ENCODE peak calls at places on chromosomes 16 and 17, in eight cellular contexts. One of them, this sample, is unnamed.

GRCh38 chr17:80474231-80474932 is 2.0 kb downstream of the NPTX1 start:
- DNase-seq in right lobe of liver: no peak
- DNase-seq in ovary: no peak
- DNase-seq in progenitor cell of endocrine pancreas: no peak
- DNase-seq in left ventricle myocardium inferior: no peak
- DNase-seq in astrocyte of the cerebellum: no peak
- DNase-seq in CD4-positive, alpha-beta T cell: no peak
- DNase-seq in tibial nerve: no peak
- DNase-seq in this sample: peak

GRCh38 chr17:9828296-9829059 is 2.8 kb downstream of the GLP2R start:
- DNase-seq in astrocyte of the cerebellum: no peak
- DNase-seq in right lobe of liver: no peak
- DNase-seq in left ventricle myocardium inferior: no peak
- DNase-seq in tibial nerve: no peak
- DNase-seq in ovary: peak
- DNase-seq in CD4-positive, alpha-beta T cell: no peak
- DNase-seq in progenitor cell of endocrine pancreas: no peak
- DNase-seq in this sample: no peak

GRCh38 chr16:51971184-51971583 is 575.8 kb downstream of the TOX3 start:
- DNase-seq in CD4-positive, alpha-beta T cell: no peak
- DNase-seq in left ventricle myocardium inferior: no peak
- DNase-seq in tibial nerve: no peak
- DNase-seq in ovary: no peak
- DNase-seq in right lobe of liver: no peak
- DNase-seq in astrocyte of the cerebellum: no peak
- DNase-seq in progenitor cell of endocrine pancreas: no peak
- DNase-seq in this sample: no peak

GRCh38 chr17:6599364-6599763 is 41.1 kb downstream of the KIAA0753 start:
- DNase-seq in tibial nerve: no peak
- DNase-seq in progenitor cell of endocrine pancreas: no peak
- DNase-seq in right lobe of liver: no peak
- DNase-seq in ovary: no peak
- DNase-seq in left ventricle myocardium inferior: no peak
- DNase-seq in CD4-positive, alpha-beta T cell: no peak
- DNase-seq in astrocyte of the cerebellum: no peak
- DNase-seq in this sample: no peak

GRCh38 chr16:27253526-27253930 is 15.0 kb downstream of the NSMCE1 start:
- DNase-seq in left ventricle myocardium inferior: no peak
- DNase-seq in astrocyte of the cerebellum: peak
- DNase-seq in right lobe of liver: no peak
- DNase-seq in ovary: no peak
- DNase-seq in CD4-positive, alpha-beta T cell: no peak
- DNase-seq in tibial nerve: no peak
- DNase-seq in progenitor cell of endocrine pancreas: no peak
- DNase-seq in this sample: no peak

GRCh38 chr17:6591599-6592158 is 35.3 kb upstream of the PITPNM3 start:
- DNase-seq in tibial nerve: no peak
- DNase-seq in left ventricle myocardium inferior: no peak
- DNase-seq in astrocyte of the cerebellum: peak
- DNase-seq in CD4-positive, alpha-beta T cell: no peak
- DNase-seq in ovary: no peak
- DNase-seq in progenitor cell of endocrine pancreas: no peak
- DNase-seq in right lobe of liver: no peak
- DNase-seq in this sample: no peak

GRCh38 chr17:82212331-82213250 is at the start of gene CCDC57:
- DNase-seq in ovary: peak
- DNase-seq in astrocyte of the cerebellum: peak
- DNase-seq in right lobe of liver: peak
- DNase-seq in CD4-positive, alpha-beta T cell: peak
- DNase-seq in left ventricle myocardium inferior: peak
- DNase-seq in tibial nerve: peak
- DNase-seq in progenitor cell of endocrine pancreas: peak
- DNase-seq in this sample: peak

GRCh38 chr16:65034915-65035314 is 86.9 kb downstream of the CDH11 start:
- DNase-seq in CD4-positive, alpha-beta T cell: no peak
- DNase-seq in right lobe of liver: no peak
- DNase-seq in left ventricle myocardium inferior: no peak
- DNase-seq in progenitor cell of endocrine pancreas: no peak
- DNase-seq in ovary: no peak
- DNase-seq in tibial nerve: no peak
- DNase-seq in astrocyte of the cerebellum: no peak
- DNase-seq in this sample: no peak

GRCh38 chr17:61467416-61468262 is 15.4 kb downstream of the TBX4 start:
- DNase-seq in progenitor cell of endocrine pancreas: no peak
- DNase-seq in tibial nerve: no peak
- DNase-seq in astrocyte of the cerebellum: no peak
- DNase-seq in left ventricle myocardium inferior: peak
- DNase-seq in right lobe of liver: peak
- DNase-seq in CD4-positive, alpha-beta T cell: no peak
- DNase-seq in ovary: no peak
- DNase-seq in this sample: no peak

GRCh38 chr17:15649861-15650391 is 30.4 kb upstream of the FBXW10B start:
- DNase-seq in ovary: peak
- DNase-seq in left ventricle myocardium inferior: no peak
- DNase-seq in CD4-positive, alpha-beta T cell: no peak
- DNase-seq in right lobe of liver: no peak
- DNase-seq in astrocyte of the cerebellum: peak
- DNase-seq in progenitor cell of endocrine pancreas: no peak
- DNase-seq in tibial nerve: peak
- DNase-seq in this sample: no peak

GRCh38 chr17:28142355-28142754 is 99.9 kb downstream of the NLK start:
- DNase-seq in tibial nerve: no peak
- DNase-seq in CD4-positive, alpha-beta T cell: no peak
- DNase-seq in progenitor cell of endocrine pancreas: no peak
- DNase-seq in left ventricle myocardium inferior: no peak
- DNase-seq in right lobe of liver: no peak
- DNase-seq in ovary: no peak
- DNase-seq in astrocyte of the cerebellum: no peak
- DNase-seq in this sample: no peak

GRCh38 chr17:41580244-41580575 is 6.5 kb downstream of the KRT14 start:
- DNase-seq in right lobe of liver: no peak
- DNase-seq in astrocyte of the cerebellum: no peak
- DNase-seq in progenitor cell of endocrine pancreas: no peak
- DNase-seq in left ventricle myocardium inferior: no peak
- DNase-seq in CD4-positive, alpha-beta T cell: no peak
- DNase-seq in ovary: no peak
- DNase-seq in tibial nerve: no peak
- DNase-seq in this sample: no peak

GRCh38 chr16:29968205-29968604 is 5.5 kb upstream of the TAOK2 start:
- DNase-seq in CD4-positive, alpha-beta T cell: no peak
- DNase-seq in right lobe of liver: no peak
- DNase-seq in astrocyte of the cerebellum: no peak
- DNase-seq in tibial nerve: no peak
- DNase-seq in ovary: no peak
- DNase-seq in progenitor cell of endocrine pancreas: no peak
- DNase-seq in left ventricle myocardium inferior: no peak
- DNase-seq in this sample: no peak

GRCh38 chr17:3935140-3935542 is 18.9 kb upstream of the P2RX1 start:
- DNase-seq in CD4-positive, alpha-beta T cell: peak
- DNase-seq in progenitor cell of endocrine pancreas: peak
- DNase-seq in ovary: no peak
- DNase-seq in right lobe of liver: peak
- DNase-seq in left ventricle myocardium inferior: peak
- DNase-seq in tibial nerve: peak
- DNase-seq in astrocyte of the cerebellum: peak
- DNase-seq in this sample: peak

GRCh38 chr17:17514993-17515920 is 19.1 kb upstream of the RASD1 start:
- DNase-seq in astrocyte of the cerebellum: peak
- DNase-seq in ovary: no peak
- DNase-seq in tibial nerve: peak
- DNase-seq in progenitor cell of endocrine pancreas: no peak
- DNase-seq in CD4-positive, alpha-beta T cell: no peak
- DNase-seq in left ventricle myocardium inferior: no peak
- DNase-seq in right lobe of liver: no peak
- DNase-seq in this sample: no peak

GRCh38 chr17:80886641-80887573 is 104.7 kb upstream of the CHMP6 start:
- DNase-seq in ovary: no peak
- DNase-seq in astrocyte of the cerebellum: no peak
- DNase-seq in left ventricle myocardium inferior: peak
- DNase-seq in CD4-positive, alpha-beta T cell: no peak
- DNase-seq in right lobe of liver: peak
- DNase-seq in progenitor cell of endocrine pancreas: no peak
- DNase-seq in tibial nerve: no peak
- DNase-seq in this sample: no peak

GRCh38 chr17:8126306-8127066 is 2.6 kb upstream of the HES7 start:
- DNase-seq in tibial nerve: peak
- DNase-seq in right lobe of liver: no peak
- DNase-seq in progenitor cell of endocrine pancreas: no peak
- DNase-seq in ovary: peak
- DNase-seq in left ventricle myocardium inferior: no peak
- DNase-seq in astrocyte of the cerebellum: no peak
- DNase-seq in CD4-positive, alpha-beta T cell: no peak
- DNase-seq in this sample: peak

GRCh38 chr17:12027658-12028057 is 7.0 kb downstream of the MAP2K4 start:
- DNase-seq in tibial nerve: no peak
- DNase-seq in ovary: no peak
- DNase-seq in progenitor cell of endocrine pancreas: no peak
- DNase-seq in right lobe of liver: no peak
- DNase-seq in astrocyte of the cerebellum: no peak
- DNase-seq in CD4-positive, alpha-beta T cell: no peak
- DNase-seq in left ventricle myocardium inferior: no peak
- DNase-seq in this sample: no peak

GRCh38 chr17:17387017-17387416 is 83.8 kb downstream of the NT5M start:
- DNase-seq in ovary: no peak
- DNase-seq in progenitor cell of endocrine pancreas: no peak
- DNase-seq in right lobe of liver: no peak
- DNase-seq in tibial nerve: no peak
- DNase-seq in CD4-positive, alpha-beta T cell: no peak
- DNase-seq in left ventricle myocardium inferior: no peak
- DNase-seq in astrocyte of the cerebellum: no peak
- DNase-seq in this sample: no peak

GRCh38 chr16:84535408-84535807 is 30.9 kb upstream of the MEAK7 start:
- DNase-seq in progenitor cell of endocrine pancreas: no peak
- DNase-seq in ovary: no peak
- DNase-seq in left ventricle myocardium inferior: no peak
- DNase-seq in CD4-positive, alpha-beta T cell: no peak
- DNase-seq in tibial nerve: no peak
- DNase-seq in astrocyte of the cerebellum: no peak
- DNase-seq in right lobe of liver: no peak
- DNase-seq in this sample: no peak

GRCh38 chr16:61948414-61948813 is 87.8 kb downstream of the CDH8 start:
- DNase-seq in left ventricle myocardium inferior: no peak
- DNase-seq in progenitor cell of endocrine pancreas: no peak
- DNase-seq in astrocyte of the cerebellum: no peak
- DNase-seq in ovary: no peak
- DNase-seq in right lobe of liver: no peak
- DNase-seq in tibial nerve: no peak
- DNase-seq in CD4-positive, alpha-beta T cell: no peak
- DNase-seq in this sample: no peak

DNA sequence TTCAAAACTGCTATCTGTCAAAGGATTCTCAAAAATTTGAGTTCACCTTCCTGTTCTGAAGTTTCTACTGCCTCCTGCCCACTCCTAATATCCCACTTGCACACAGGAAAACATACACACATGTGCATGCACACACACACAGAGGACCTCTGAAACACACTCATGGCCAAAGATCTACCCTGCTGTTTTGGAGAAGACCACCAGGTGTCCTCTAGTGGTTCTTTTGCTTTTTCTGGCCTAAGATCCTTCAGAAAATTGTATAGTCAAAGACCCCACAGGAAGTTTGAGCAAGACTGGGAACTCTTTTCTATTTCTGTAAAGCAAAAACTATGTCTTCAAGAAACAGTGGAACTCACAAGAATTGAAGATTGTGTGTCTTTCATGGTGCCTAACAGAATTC is 90.2 kb downstream of the CDH8 start:
- DNase-seq in left ventricle myocardium inferior: no peak
- DNase-seq in astrocyte of the cerebellum: no peak
- DNase-seq in ovary: no peak
- DNase-seq in tibial nerve: no peak
- DNase-seq in right lobe of liver: no peak
- DNase-seq in progenitor cell of endocrine pancreas: no peak
- DNase-seq in CD4-positive, alpha-beta T cell: no peak
- DNase-seq in this sample: no peak
- TF ChIP-seq CTCF in left ventricle myocardium inferior: no peak
- TF ChIP-seq CTCF in astrocyte of the cerebellum: no peak
- TF ChIP-seq CTCF in ovary: no peak
- TF ChIP-seq CTCF in tibial nerve: no peak
- TF ChIP-seq CTCF in right lobe of liver: no peak
- TF ChIP-seq CTCF in progenitor cell of endocrine pancreas: peak
- TF ChIP-seq CTCF in CD4-positive, alpha-beta T cell: no peak
- TF ChIP-seq CTCF in this sample: no peak

GRCh38 chr16:57801856-57802634 is at the start of gene KIFC3:
- DNase-seq in left ventricle myocardium inferior: peak
- DNase-seq in tibial nerve: peak
- DNase-seq in ovary: peak
- DNase-seq in progenitor cell of endocrine pancreas: peak
- DNase-seq in CD4-positive, alpha-beta T cell: peak
- DNase-seq in right lobe of liver: peak
- DNase-seq in astrocyte of the cerebellum: no peak
- DNase-seq in this sample: peak
- TF ChIP-seq CTCF in left ventricle myocardium inferior: peak
- TF ChIP-seq CTCF in tibial nerve: peak
- TF ChIP-seq CTCF in ovary: peak
- TF ChIP-seq CTCF in progenitor cell of endocrine pancreas: peak
- TF ChIP-seq CTCF in CD4-positive, alpha-beta T cell: no peak
- TF ChIP-seq CTCF in right lobe of liver: peak
- TF ChIP-seq CTCF in astrocyte of the cerebellum: no peak
- TF ChIP-seq CTCF in this sample: peak

GRCh38 chr17:34843682-34844081 is 117.6 kb downstream of the CCT6B start:
- DNase-seq in CD4-positive, alpha-beta T cell: no peak
- DNase-seq in ovary: no peak
- DNase-seq in right lobe of liver: no peak
- DNase-seq in astrocyte of the cerebellum: no peak
- DNase-seq in progenitor cell of endocrine pancreas: no peak
- DNase-seq in tibial nerve: no peak
- DNase-seq in left ventricle myocardium inferior: no peak
- DNase-seq in this sample: no peak

GRCh38 chr17:34837796-34838195 is 123.5 kb downstream of the CCT6B start:
- DNase-seq in CD4-positive, alpha-beta T cell: no peak
- DNase-seq in ovary: no peak
- DNase-seq in tibial nerve: no peak
- DNase-seq in astrocyte of the cerebellum: no peak
- DNase-seq in left ventricle myocardium inferior: no peak
- DNase-seq in right lobe of liver: no peak
- DNase-seq in progenitor cell of endocrine pancreas: no peak
- DNase-seq in this sample: no peak

GRCh38 chr17:34842235-34842634 is 119.0 kb downstream of the CCT6B start:
- DNase-seq in CD4-positive, alpha-beta T cell: no peak
- DNase-seq in left ventricle myocardium inferior: no peak
- DNase-seq in right lobe of liver: no peak
- DNase-seq in astrocyte of the cerebellum: no peak
- DNase-seq in progenitor cell of endocrine pancreas: no peak
- DNase-seq in ovary: no peak
- DNase-seq in tibial nerve: no peak
- DNase-seq in this sample: no peak

GRCh38 chr17:34840758-34841157 is 120.5 kb downstream of the CCT6B start:
- DNase-seq in astrocyte of the cerebellum: no peak
- DNase-seq in ovary: no peak
- DNase-seq in progenitor cell of endocrine pancreas: no peak
- DNase-seq in right lobe of liver: no peak
- DNase-seq in tibial nerve: no peak
- DNase-seq in CD4-positive, alpha-beta T cell: no peak
- DNase-seq in left ventricle myocardium inferior: no peak
- DNase-seq in this sample: no peak

GRCh38 chr17:34841467-34841866 is 119.8 kb downstream of the CCT6B start:
- DNase-seq in astrocyte of the cerebellum: no peak
- DNase-seq in progenitor cell of endocrine pancreas: no peak
- DNase-seq in right lobe of liver: no peak
- DNase-seq in ovary: no peak
- DNase-seq in left ventricle myocardium inferior: no peak
- DNase-seq in tibial nerve: no peak
- DNase-seq in CD4-positive, alpha-beta T cell: no peak
- DNase-seq in this sample: no peak
- TF ChIP-seq CTCF in astrocyte of the cerebellum: no peak
- TF ChIP-seq CTCF in progenitor cell of endocrine pancreas: peak
- TF ChIP-seq CTCF in right lobe of liver: no peak
- TF ChIP-seq CTCF in ovary: no peak
- TF ChIP-seq CTCF in left ventricle myocardium inferior: no peak
- TF ChIP-seq CTCF in tibial nerve: no peak
- TF ChIP-seq CTCF in CD4-positive, alpha-beta T cell: no peak
- TF ChIP-seq CTCF in this sample: no peak

GRCh38 chr16:86874141-86874540 is 295.8 kb downstream of the FOXL1 start:
- DNase-seq in ovary: no peak
- DNase-seq in tibial nerve: no peak
- DNase-seq in right lobe of liver: no peak
- DNase-seq in progenitor cell of endocrine pancreas: no peak
- DNase-seq in CD4-positive, alpha-beta T cell: no peak
- DNase-seq in left ventricle myocardium inferior: no peak
- DNase-seq in astrocyte of the cerebellum: no peak
- DNase-seq in this sample: peak
- TF ChIP-seq CTCF in ovary: no peak
- TF ChIP-seq CTCF in tibial nerve: peak
- TF ChIP-seq CTCF in right lobe of liver: peak
- TF ChIP-seq CTCF in progenitor cell of endocrine pancreas: peak
- TF ChIP-seq CTCF in CD4-positive, alpha-beta T cell: peak
- TF ChIP-seq CTCF in left ventricle myocardium inferior: peak
- TF ChIP-seq CTCF in astrocyte of the cerebellum: peak
- TF ChIP-seq CTCF in this sample: peak